ENCODE peak calls at places on chromosomes 3 and 15, in nine cellular contexts. D is right cardiac atrium, U is upper lobe of right lung, H is esophagus squamous epithelium, P is tibial artery, G is aorta, Q is cardiac muscle cell, L is neuronal stem cell, S is spleen. F is an unnamed sample.

GRCh38 chr3:108345492-108346205 is 49.3 kb downstream of the HHLA2 start:
- DNase-seq in G (no peak), P (no peak), L (no peak), U (no peak), H (no peak), Q (no peak), D (no peak), S (no peak), F (no peak)

GRCh38 chr3:124558898-124559649 is 171.2 kb upstream of the UMPS start:
- DNase-seq in P (peak; percentile 86), S (no peak), L (no peak), H (no peak), U (peak; percentile 78), G (peak; percentile 93), D (peak; percentile 81), Q (peak; percentile 99), F (peak; percentile 68)

GRCh38 chr3:55516391-55517030 is 29.4 kb upstream of the WNT5A start:
- DNase-seq in H (no peak), P (no peak), U (no peak), L (no peak), D (no peak), S (no peak), Q (no peak), G (no peak), F (no peak)

GRCh38 chr3:139655880-139656279 is 21.9 kb downstream of the NMNAT3 start:
- DNase-seq in Q (peak; percentile 29), S (no peak), H (no peak), D (no peak), U (no peak), L (no peak), G (no peak), P (peak; percentile 41), F (no peak)

GRCh38 chr3:195123196-195123805 is 147.7 kb downstream of the XXYLT1 start:
- DNase-seq in H (no peak), S (no peak), Q (no peak), P (no peak), D (no peak), G (no peak), L (no peak), U (no peak), F (no peak)

GRCh38 chr3:46811615-46812236 is 51.5 kb downstream of the MYL3 start:
- DNase-seq in S (no peak), P (no peak), L (peak; percentile 36), U (peak; percentile 66), Q (no peak), H (no peak), G (no peak), D (no peak), F (no peak)

GRCh38 chr3:4163006-4163405 is 140.2 kb upstream of the SETMAR start:
- DNase-seq in G (no peak), D (no peak), Q (no peak), L (peak; percentile 48), P (no peak), H (no peak), S (no peak), U (no peak), F (no peak)

GRCh38 chr3:99974989-99975388 is 139.3 kb downstream of the FILIP1L start:
- DNase-seq in H (no peak), L (no peak), U (no peak), P (no peak), S (no peak), G (no peak), Q (no peak), D (no peak), F (no peak)

GRCh38 chr3:123447416-123447748 is 1.5 kb downstream of the ADCY5 start:
- DNase-seq in G (peak; percentile 52), H (no peak), D (no peak), L (no peak), Q (no peak), P (no peak), U (no peak), S (peak; percentile 71), F (no peak)

GRCh38 chr3:33826688-33827087 is 28.3 kb downstream of the PDCD6IP start:
- DNase-seq in S (no peak), Q (peak; percentile 38), L (no peak), P (no peak), H (no peak), D (no peak), U (no peak), G (no peak), F (no peak)

GRCh38 chr15:92989469-92989868 is 89.3 kb downstream of the CHD2 start:
- DNase-seq in P (no peak), S (no peak), U (no peak), Q (no peak), G (no peak), L (no peak), H (no peak), D (no peak), F (no peak)

GRCh38 chr15:25504307-25504706 is 65.5 kb upstream of the UBE3A start:
- DNase-seq in D (no peak), L (no peak), H (no peak), Q (peak; percentile 2), P (no peak), G (no peak), S (no peak), U (no peak), F (no peak)

GRCh38 chr3:36305929-36306520 is 74.3 kb upstream of the STAC start:
- DNase-seq in D (no peak), S (no peak), L (no peak), U (no peak), G (no peak), P (no peak), Q (no peak), H (no peak), F (no peak)

GRCh38 chr15:65980824-65981456 is 111.6 kb downstream of the RAB11A start:
- DNase-seq in P (peak; percentile 44), D (peak; percentile 52), G (peak; percentile 55), S (no peak), L (peak; percentile 51), H (no peak), Q (peak; percentile 89), U (peak; percentile 81), F (peak; percentile 36)

GRCh38 chr3:191353022-191353777 is 22.9 kb upstream of the UTS2B start:
- DNase-seq in G (no peak), S (no peak), H (no peak), D (no peak), L (no peak), U (no peak), P (no peak), Q (no peak), F (no peak)

GRCh38 chr3:127800508-127800907 is 21.8 kb downstream of the MGLL start:
- DNase-seq in U (no peak), H (no peak), D (no peak), S (peak; percentile 25), Q (peak; percentile 37), G (no peak), L (no peak), P (no peak), F (no peak)

GRCh38 chr3:123568875-123569274 is 16.0 kb downstream of the HACD2 start:
- DNase-seq in G (no peak), D (no peak), Q (no peak), L (no peak), P (no peak), S (no peak), H (no peak), U (no peak), F (no peak)

GRCh38 chr3:135310317-135310716 is 515.3 kb downstream of the EPHB1 start:
- DNase-seq in H (no peak), S (no peak), Q (no peak), D (no peak), L (no peak), U (no peak), P (no peak), G (no peak), F (no peak)

GRCh38 chr3:47113669-47114365 is 50.1 kb downstream of the SETD2 start:
- DNase-seq in P (no peak), H (no peak), D (no peak), Q (peak; percentile 7), U (no peak), S (no peak), L (no peak), G (no peak), F (no peak)

GRCh38 chr3:36923981-36924747 is 20.7 kb downstream of the TRANK1 start:
- DNase-seq in L (no peak), S (no peak), Q (no peak), D (no peak), H (no peak), G (no peak), P (no peak), U (no peak), F (no peak)

DNA sequence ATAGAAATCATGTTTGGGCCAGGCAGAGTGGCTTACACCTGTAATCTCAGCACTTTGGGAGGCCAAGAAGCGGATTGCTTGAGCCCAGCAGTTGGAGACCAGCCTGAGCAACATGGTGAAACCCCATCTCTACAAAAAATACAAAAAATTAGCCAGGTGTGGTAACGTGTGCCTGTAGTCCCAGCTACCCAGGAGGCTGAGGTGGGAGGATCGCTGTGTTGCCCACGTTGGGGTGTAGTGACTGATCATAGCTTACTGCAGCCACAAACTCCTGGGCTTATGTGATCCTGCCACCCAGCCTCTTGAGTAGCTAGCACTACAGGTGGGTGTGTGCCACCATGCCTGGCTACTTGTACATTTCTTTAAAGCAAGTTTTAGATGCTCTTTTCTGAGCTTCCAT is 114.3 kb downstream of the WDR76 start:
- DNase-seq in S (no peak), U (no peak), Q (no peak), H (no peak), P (no peak), L (no peak), G (no peak), D (no peak), F (no peak)
- H3K9me3 ChIP-seq in S (no peaks in the 10 kb centered on the region), U (no peaks in the 10 kb centered on the region), Q (no peaks in the 10 kb centered on the region), H (no peaks in the 10 kb centered on the region), P (no peaks in the 10 kb centered on the region), L (no peaks in the 10 kb centered on the region), G (no peaks in the 10 kb centered on the region), D (no peaks in the 10 kb centered on the region), F (no peaks in the 10 kb centered on the region)

GRCh38 chr3:27720029-27720518 is 2.0 kb downstream of the EOMES start:
- DNase-seq in P (no peak), G (no peak), H (no peak), Q (no peak), U (no peak), L (no peak), D (no peak), S (peak; percentile 69), F (no peak)
- H3K4me3 ChIP-seq in P (no peak overlapping the region), G (no peak overlapping the region), H (no peak overlapping the region), Q (no peak overlapping the region), U (no peak overlapping the region), L (no peak overlapping the region), D (no peak overlapping the region), S (peak overlapping the region; percentile 62), F (no peak overlapping the region)

GRCh38 chr3:114450008-114450596 is 156.3 kb downstream of the TIGIT start:
- DNase-seq in U (no peak), L (no peak), H (no peak), D (no peak), Q (no peak), S (no peak), P (no peak), G (no peak), F (no peak)
- H3K4me1 ChIP-seq in U (peaks cover 27% of the 10 kb centered on the region), L (peaks cover 2% of the 10 kb centered on the region), H (no peaks in the 10 kb centered on the region), D (no peaks in the 10 kb centered on the region), Q (peaks cover 50% of the 10 kb centered on the region), S (peaks cover 10% of the 10 kb centered on the region), P (no peaks in the 10 kb centered on the region), G (no peaks in the 10 kb centered on the region), F (peaks cover 97% of the 10 kb centered on the region)

DNA sequence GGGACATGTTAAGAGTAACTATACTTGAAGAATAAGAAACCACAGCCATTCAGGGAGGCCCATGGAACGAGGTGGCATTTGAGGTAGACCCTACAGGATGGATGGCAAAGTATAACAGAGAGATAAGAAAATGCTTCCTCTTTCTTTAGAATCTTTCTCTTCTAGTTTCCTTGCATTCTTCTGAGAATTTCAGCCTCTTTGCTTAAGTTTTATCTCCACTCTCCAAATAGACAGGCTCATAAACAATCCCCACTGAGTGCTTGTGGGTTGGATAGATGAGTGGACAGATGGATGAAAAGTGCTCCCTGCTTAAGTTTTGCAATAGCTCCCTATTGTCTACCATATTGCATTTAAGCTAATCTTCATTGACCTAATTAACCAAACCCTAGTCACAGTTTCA is 103.7 kb downstream of the MEX3B start:
- DNase-seq in L (no peak), H (no peak), D (no peak), Q (no peak), U (no peak), G (no peak), S (no peak), P (no peak), F (no peak)
- H3K9me3 ChIP-seq in L (no peaks in the 10 kb centered on the region), H (no peaks in the 10 kb centered on the region), D (no peaks in the 10 kb centered on the region), Q (no peaks in the 10 kb centered on the region), U (no peaks in the 10 kb centered on the region), G (no peaks in the 10 kb centered on the region), S (peaks cover 13% of the 10 kb centered on the region), P (peaks cover 4% of the 10 kb centered on the region), F (peaks cover 16% of the 10 kb centered on the region)

F was measured in left ventricle myocardium inferior.